ENCODE peak calls at places on chromosomes 13 and 19, in four cellular contexts. P is EL, N is heart left ventricle, K is NT2/D1. R is an unnamed sample.

GRCh38 chr19:2032296-2032941 is 16.9 kb upstream of the BTBD2 start:
- DNase-seq in N (peak; percentile 93), P (peak; percentile 89), K (no peak), R (peak; percentile 85)

GRCh38 chr19:46271488-46272197 is 25.2 kb upstream of the HIF3A start:
- DNase-seq in K (no peak), N (no peak), P (peak; percentile 78), R (no peak)

GRCh38 chr13:97246596-97246995 is 24.5 kb downstream of the MBNL2 start:
- DNase-seq in N (no peak), P (no peak), K (no peak), R (no peak)

GRCh38 chr19:12774588-12775555 is at the start of gene HOOK2:
- DNase-seq in K (no peak), P (no peak), N (no peak), R (no peak)

GRCh38 chr19:44737238-44738160 is 11.0 kb upstream of the BCL3 start:
- DNase-seq in N (no peak), K (no peak), P (no peak), R (no peak)

GRCh38 chr19:42185281-42185680 is 32.2 kb downstream of the DEDD2 start:
- DNase-seq in K (no peak), P (peak; percentile 42), N (no peak), R (no peak)

GRCh38 chr19:55333870-55334269 is 5.8 kb upstream of the KMT5C start:
- DNase-seq in N (no peak), P (no peak), K (no peak), R (no peak)

GRCh38 chr19:36638862-36639510 is 27.7 kb downstream of the ZNF461 start:
- DNase-seq in N (no peak), K (no peak), P (no peak), R (no peak)

GRCh38 chr19:33740811-33741396 is 55.8 kb upstream of the KCTD15 start:
- DNase-seq in P (peak; percentile 26), K (peak; percentile 33), N (no peak), R (no peak)

GRCh38 chr19:51531349-51532315 is at the start of gene SIGLEC6:
- DNase-seq in K (no peak), P (no peak), N (peak; percentile 49), R (no peak)

GRCh38 chr19:14002571-14003278 is 3.4 kb downstream of the RFX1 start:
- DNase-seq in P (no peak), K (no peak), N (no peak), R (no peak)

GRCh38 chr13:30679483-30680330 is 55.6 kb upstream of the ALOX5AP start:
- DNase-seq in K (no peak), P (peak; percentile 25), N (peak; percentile 33), R (no peak)

GRCh38 chr19:15643387-15643786 is 2.7 kb downstream of the CYP4F3 start:
- DNase-seq in N (no peak), P (no peak), K (no peak), R (no peak)

GRCh38 chr13:29561918-29562317 is 33.6 kb downstream of the SLC7A1 start:
- DNase-seq in K (no peak), P (no peak), N (no peak), R (no peak)

GRCh38 chr19:1222394-1222793 is 15.4 kb downstream of the CBARP start:
- DNase-seq in P (no peak), K (no peak), N (no peak), R (no peak)

R was measured in thoracic aorta.